ENCODE peak calls at places on chromosome 20, in eight cellular contexts. E is H9, A is fibroblast of lung, O is neural progenitor cell, P is endodermal cell, I is IMR-90, T is PC-3, B is colonic mucosa. W is an unnamed sample.

GRCh38 chr20:44810061-44810390 is 320 bp downstream of the RIMS4 start:
- DNase-seq in B (no peak), E (no peak), P (peak), O (no peak), I (no peak), A (no peak), T (no peak), W (no peak)

GRCh38 chr20:44460795-44461141 is 14.9 kb upstream of the TTPAL start:
- DNase-seq in B (peak), E (no peak), O (peak), I (peak), P (no peak), A (peak), T (peak), W (no peak)

GRCh38 chr20:5973172-5973571 is 22.7 kb downstream of the MCM8 start:
- DNase-seq in T (peak), E (no peak), O (no peak), A (peak), P (no peak), I (peak), B (no peak), W (no peak)

GRCh38 chr20:57513199-57513598 is 11.7 kb downstream of the CTCFL start:
- DNase-seq in B (no peak), P (no peak), O (no peak), I (peak), T (peak), E (no peak), A (no peak), W (no peak)

GRCh38 chr20:17227669-17228623 is 1.1 kb downstream of the PCSK2 start:
- DNase-seq in B (no peak), P (peak), E (peak), O (peak), T (no peak), I (peak), A (peak), W (peak)

GRCh38 chr20:59335401-59335800 is 35.0 kb downstream of the EDN3 start:
- DNase-seq in P (no peak), E (no peak), B (no peak), O (no peak), A (no peak), I (no peak), T (no peak), W (no peak)

GRCh38 chr20:53712212-53712977 is 118.8 kb upstream of the ZNF217 start:
- DNase-seq in O (peak), E (no peak), P (peak), A (no peak), I (no peak), B (no peak), T (no peak), W (no peak)

GRCh38 chr20:9503530-9504251 is 10.7 kb upstream of the LAMP5 start:
- DNase-seq in T (no peak), O (peak), A (peak), I (peak), E (peak), P (peak), B (no peak), W (no peak)

GRCh38 chr20:4012631-4013030 is 2.7 kb downstream of the RNF24 start:
- DNase-seq in B (no peak), T (peak), I (peak), E (no peak), A (peak), P (no peak), O (no peak), W (no peak)

GRCh38 chr20:59055302-59055701 is 12.7 kb upstream of the PRELID3B start:
- DNase-seq in I (peak), O (no peak), E (no peak), T (peak), A (no peak), P (no peak), B (no peak), W (no peak)

GRCh38 chr20:13546497-13547131 is 92.1 kb downstream of the TASP1 start:
- DNase-seq in P (peak), A (peak), T (peak), I (peak), E (peak), O (peak), B (peak), W (peak)

GRCh38 chr20:14566505-14566904 is 229.1 kb upstream of the FLRT3 start:
- DNase-seq in E (no peak), I (no peak), B (no peak), P (no peak), T (peak), O (no peak), A (peak), W (no peak)

GRCh38 chr20:4041748-4042411 is 26.5 kb upstream of the RNF24 start:
- DNase-seq in O (no peak), P (peak), E (no peak), T (peak), I (peak), B (peak), A (peak), W (peak)

GRCh38 chr20:44909872-44910689 is at the start of gene PABPC1L:
- DNase-seq in T (peak), I (peak), E (peak), P (peak), A (peak), B (peak), O (peak), W (peak)

GRCh38 chr20:25077610-25078169 is 4.3 kb downstream of the VSX1 start:
- DNase-seq in O (peak), I (peak), A (peak), B (no peak), T (no peak), E (peak), P (peak), W (no peak)

GRCh38 chr20:56487216-56487615 is 18.8 kb downstream of the RTF2 start:
- DNase-seq in E (no peak), B (no peak), A (no peak), T (no peak), O (no peak), P (no peak), I (no peak), W (no peak)

GRCh38 chr20:47241345-47241781 is 115.1 kb downstream of the ZMYND8 start:
- DNase-seq in P (no peak), T (no peak), B (no peak), E (no peak), O (no peak), I (peak), A (peak), W (no peak)

GRCh38 chr20:21149344-21149743 is 23.5 kb downstream of the KIZ start:
- DNase-seq in E (peak), A (no peak), I (no peak), B (no peak), P (peak), O (peak), T (no peak), W (no peak)

GRCh38 chr20:53738039-53738944 is 144.7 kb upstream of the ZNF217 start:
- DNase-seq in I (peak), T (peak), A (peak), O (peak), B (peak), E (peak), P (peak), W (peak)

GRCh38 chr20:57884956-57885355 is 175.1 kb upstream of the PMEPA1 start:
- DNase-seq in A (no peak), T (no peak), O (no peak), E (no peak), B (no peak), P (no peak), I (no peak), W (no peak)

GRCh38 chr20:16810216-16810615 is 62.1 kb downstream of the OTOR start:
- DNase-seq in E (no peak), B (no peak), I (no peak), A (peak), T (peak), O (no peak), P (no peak), W (no peak)

GRCh38 chr20:41058007-41058673 is 29.5 kb downstream of the TOP1 start:
- DNase-seq in O (no peak), P (no peak), E (no peak), B (no peak), I (peak), A (peak), T (peak), W (no peak)

GRCh38 chr20:48544402-48545333 is 283.1 kb downstream of the PREX1 start:
- DNase-seq in B (no peak), A (no peak), P (peak), I (no peak), T (peak), O (no peak), E (no peak), W (no peak)

GRCh38 chr20:13535627-13536026 is 103.1 kb downstream of the TASP1 start:
- DNase-seq in O (no peak), T (no peak), E (no peak), B (no peak), I (no peak), A (no peak), P (no peak), W (no peak)

GRCh38 chr20:3068986-3069900 is 2.2 kb upstream of the OXT start:
- DNase-seq in P (peak), T (peak), O (peak), I (peak), B (no peak), E (peak), A (no peak), W (peak)

GRCh38 chr20:14700641-14700965 is 363.2 kb upstream of the FLRT3 start:
- DNase-seq in A (peak), O (no peak), P (no peak), I (no peak), T (peak), E (no peak), B (peak), W (no peak)

GRCh38 chr20:12925214-12925755 is 83.5 kb upstream of the SPTLC3 start:
- DNase-seq in A (peak), T (peak), B (peak), E (peak), I (peak), P (peak), O (peak), W (no peak)

GRCh38 chr20:1164871-1165270 is 19.9 kb downstream of the TMEM74B start:
- DNase-seq in O (no peak), P (peak), I (no peak), B (no peak), A (no peak), T (no peak), E (no peak), W (no peak)

GRCh38 chr20:48965189-48965910 is 43.8 kb downstream of the ARFGEF2 start:
- DNase-seq in P (no peak), T (no peak), E (no peak), B (no peak), O (no peak), I (peak), A (peak), W (no peak)

GRCh38 chr20:46199198-46199597 is 81.1 kb downstream of the CD40 start:
- DNase-seq in B (no peak), T (no peak), A (no peak), P (peak), E (peak), I (no peak), O (peak), W (no peak)

GRCh38 chr20:48374986-48375715 is 452.6 kb downstream of the PREX1 start:
- DNase-seq in B (no peak), T (no peak), I (no peak), A (no peak), O (no peak), P (no peak), E (no peak), W (no peak)

GRCh38 chr20:4488407-4489339 is 233.0 kb upstream of the PRND start:
- DNase-seq in A (peak), T (peak), B (no peak), P (no peak), I (peak), O (no peak), E (no peak), W (no peak)

GRCh38 chr20:17823382-17824144 is 123.8 kb downstream of the BANF2 start:
- DNase-seq in I (no peak), P (no peak), O (no peak), A (no peak), T (no peak), B (peak), E (no peak), W (no peak)

GRCh38 chr20:30811896-30812671 is 445.4 kb upstream of the DEFB115 start:
- DNase-seq in B (peak), P (peak), A (peak), E (peak), O (peak), I (peak), T (peak), W (peak)

GRCh38 chr20:40564997-40565680 is 123.9 kb downstream of the MAFB start:
- DNase-seq in I (peak), B (no peak), T (peak), P (no peak), O (no peak), A (peak), E (no peak), W (no peak)

GRCh38 chr20:16175322-16175721 is 397.9 kb downstream of the KIF16B start:
- DNase-seq in E (no peak), T (no peak), P (no peak), I (no peak), O (no peak), B (no peak), A (no peak), W (no peak)

GRCh38 chr20:43662943-43663655 is 3.8 kb upstream of the MYBL2 start:
- DNase-seq in O (no peak), B (peak), E (no peak), T (peak), P (peak), I (peak), A (no peak), W (no peak)

GRCh38 chr20:63696311-63696627 is 183 bp upstream of the TNFRSF6B start:
- DNase-seq in E (peak), O (peak), I (no peak), P (peak), B (peak), A (peak), T (peak), W (no peak)

GRCh38 chr20:63697868-63698545 is 1.6 kb downstream of the TNFRSF6B start:
- DNase-seq in P (peak), I (no peak), E (peak), A (no peak), B (no peak), T (no peak), O (no peak), W (peak)

GRCh38 chr20:63695419-63696310 is 787 bp upstream of the TNFRSF6B start:
- DNase-seq in P (peak), E (no peak), O (no peak), A (no peak), T (no peak), I (no peak), B (no peak), W (peak)

GRCh38 chr20:63697357-63697867 is 960 bp downstream of the TNFRSF6B start:
- DNase-seq in P (peak), B (no peak), I (no peak), T (peak), O (no peak), E (no peak), A (no peak), W (peak)

DNA sequence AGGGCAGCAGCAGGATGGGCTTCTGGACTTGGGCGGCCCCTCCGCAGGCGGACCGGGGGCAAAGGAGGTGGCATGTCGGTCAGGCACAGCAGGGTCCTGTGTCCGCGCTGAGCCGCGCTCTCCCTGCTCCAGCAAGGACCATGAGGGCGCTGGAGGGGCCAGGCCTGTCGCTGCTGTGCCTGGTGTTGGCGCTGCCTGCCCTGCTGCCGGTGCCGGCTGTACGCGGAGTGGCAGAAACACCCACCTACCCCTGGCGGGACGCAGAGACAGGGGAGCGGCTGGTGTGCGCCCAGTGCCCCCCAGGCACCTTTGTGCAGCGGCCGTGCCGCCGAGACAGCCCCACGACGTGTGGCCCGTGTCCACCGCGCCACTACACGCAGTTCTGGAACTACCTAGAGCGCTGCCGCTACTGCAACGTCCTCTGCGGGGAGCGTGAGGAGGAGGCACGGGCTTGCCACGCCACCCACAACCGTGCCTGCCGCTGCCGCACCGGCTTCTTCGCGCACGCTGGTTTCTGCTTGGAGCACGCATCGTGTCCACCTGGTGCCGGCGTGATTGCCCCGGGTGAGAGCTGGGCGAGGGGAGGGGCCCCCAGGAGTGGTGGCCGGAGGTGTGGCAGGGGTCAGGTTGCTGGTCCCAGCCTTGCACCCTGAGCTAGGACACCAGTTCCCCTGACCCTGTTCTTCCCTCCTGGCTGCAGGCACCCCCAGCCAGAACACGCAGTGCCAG is at the start of gene TNFRSF6B:
- DNase-seq in T (peak), O (no peak), E (no peak), I (no peak), B (no peak), A (no peak), P (peak), W (peak)
- TF ChIP-seq CTCF in T (peak), O (no peak), E (no peak), I (no peak), B (no peak), A (no peak), P (no peak), W (no peak)

GRCh38 chr20:10571313-10571815 is 102.4 kb downstream of the JAG1 start:
- DNase-seq in B (no peak), P (no peak), O (no peak), E (no peak), T (no peak), I (no peak), A (no peak), W (no peak)

GRCh38 chr20:10573951-10574339 is 99.9 kb downstream of the JAG1 start:
- DNase-seq in I (no peak), A (no peak), O (no peak), P (no peak), B (no peak), E (no peak), T (no peak), W (no peak)

GRCh38 chr20:10576411-10576810 is 97.4 kb downstream of the JAG1 start:
- DNase-seq in E (no peak), I (no peak), O (no peak), A (no peak), P (no peak), T (no peak), B (no peak), W (no peak)

GRCh38 chr20:10572853-10573252 is 100.9 kb downstream of the JAG1 start:
- DNase-seq in O (no peak), T (no peak), E (no peak), B (no peak), A (no peak), P (no peak), I (no peak), W (no peak)

DNA sequence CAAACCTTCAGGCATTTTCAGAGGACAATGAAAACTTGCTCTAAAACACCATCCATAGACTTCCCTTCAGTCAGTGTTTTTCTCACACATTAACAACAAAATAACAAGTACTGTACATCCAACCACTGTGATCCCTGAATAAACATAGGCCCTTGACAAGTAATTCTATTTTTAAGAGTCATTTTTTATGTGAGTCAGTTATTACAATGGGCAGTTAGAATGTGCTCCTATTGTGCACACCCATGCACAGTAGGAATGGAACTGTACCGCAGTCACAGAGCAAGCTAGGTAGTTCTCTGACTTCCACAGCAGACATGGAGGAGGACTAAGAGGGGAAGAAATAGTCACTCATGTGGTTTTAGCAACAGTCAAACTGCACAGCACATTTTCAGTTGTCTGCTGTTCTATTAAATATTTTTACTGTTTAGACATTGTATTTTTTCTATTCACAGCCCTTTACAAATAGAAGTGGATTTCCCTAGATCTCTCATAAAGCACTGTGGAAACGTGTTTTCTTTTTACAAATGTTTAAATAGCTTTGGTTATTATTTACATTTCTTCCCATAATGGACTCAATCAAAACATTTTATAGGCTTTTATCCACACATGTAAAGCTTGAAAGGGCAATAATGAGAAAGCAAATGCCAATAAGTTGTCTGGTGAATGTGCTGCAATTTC is 100.4 kb downstream of the JAG1 start:
- DNase-seq in A (peak), T (peak), O (no peak), E (no peak), B (no peak), I (no peak), P (no peak), W (no peak)
- H3K27ac ChIP-seq in A (no peak), T (peak), O (no peak), E (no peak), B (no peak), I (no peak), P (no peak), W (no peak)

GRCh38 chr20:20083796-20084195 is 31.5 kb downstream of the CFAP61 start:
- DNase-seq in P (no peak), T (peak), I (peak), E (no peak), A (peak), B (no peak), O (peak), W (no peak)
- H3K9ac ChIP-seq in P (no peak), T (no peak), I (no peak), E (no peak), A (no peak), B (no peak), O (no peak), W (no peak)

GRCh38 chr20:35492352-35492751 is 37.0 kb downstream of the CEP250 start:
- DNase-seq in O (no peak), I (no peak), E (no peak), T (no peak), P (no peak), B (no peak), A (no peak), W (no peak)
- TF ChIP-seq CTCF in O (no peak), I (no peak), E (no peak), T (no peak), P (no peak), B (no peak), A (no peak), W (no peak)

DNA sequence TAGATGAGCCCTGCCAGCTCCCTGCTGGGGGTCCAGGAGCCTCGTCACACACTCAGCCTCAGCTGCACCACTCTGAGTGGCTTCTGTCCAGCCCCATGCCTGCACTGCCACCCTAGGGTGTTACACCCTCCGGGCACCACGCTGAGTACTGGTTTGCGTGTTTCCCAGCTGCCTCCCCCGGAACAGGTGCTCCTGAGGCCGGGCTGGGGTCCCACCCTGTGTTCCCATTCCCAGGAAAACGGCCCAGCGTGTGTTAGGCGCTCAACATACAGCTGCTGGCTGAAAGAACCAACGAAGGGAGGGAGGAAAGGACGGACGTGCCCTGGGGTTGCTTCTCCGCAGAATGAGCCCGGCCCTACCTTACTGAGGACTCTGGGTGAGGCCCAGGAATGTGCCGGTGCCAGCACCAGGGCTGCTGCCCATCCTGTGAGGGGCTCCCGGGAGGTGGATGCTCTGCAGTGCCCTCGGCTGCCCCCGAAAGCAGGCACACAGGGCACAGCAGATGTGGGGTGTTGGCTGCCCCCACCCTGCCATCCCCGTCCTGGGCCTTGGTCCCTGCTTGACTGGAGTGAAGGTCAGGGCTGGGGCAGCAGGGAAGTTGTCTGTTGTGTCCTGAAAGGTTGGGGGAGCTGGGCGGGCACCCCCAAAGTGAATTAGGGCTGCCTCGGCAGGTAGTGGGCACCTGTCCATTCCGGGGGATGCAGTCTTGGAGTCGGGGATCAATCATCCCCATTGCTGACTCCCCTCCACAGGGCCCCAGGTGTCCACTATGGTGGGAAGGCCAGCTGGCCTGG is 16.3 kb downstream of the LAMA5 start:
- DNase-seq in O (no peak), A (no peak), E (no peak), I (no peak), P (no peak), T (no peak), B (no peak), W (peak)
- H3K27ac ChIP-seq in O (no peak), A (no peak), E (no peak), I (no peak), P (no peak), T (peak), B (no peak), W (no peak)

W was measured in kidney.